ENCODE peak calls at places on chromosomes 7 and 10, in seven cellular contexts. B is neural progenitor cell, Q is GM23248, X is astrocyte, W is HCT116, K is mammary epithelial cell, O is PC-9. Y is an unnamed sample. For H3K27me3, the result is how much of the 10 kb centered on the place peaks cover.

GRCh38 chr10:113326160-113327111 is 226.4 kb upstream of the HABP2 start:
- DNase-seq in B (peak), Q (peak), X (peak), W (peak), K (peak), O (peak), Y (peak)

GRCh38 chr10:83605783-83606182 is 533.5 kb upstream of the GHITM start:
- DNase-seq in B (no peak), Q (no peak), X (no peak), W (no peak), K (no peak), O (no peak), Y (no peak)

GRCh38 chr7:100088621-100089457 is at the start of gene COPS6:
- DNase-seq in B (peak), Q (peak), X (peak), W (no peak), K (peak), O (peak), Y (peak)

GRCh38 chr7:142263598-142264380 is 5.9 kb upstream of the PRSS58 start:
- DNase-seq in B (no peak), Q (peak), X (peak), W (no peak), K (peak), O (no peak), Y (no peak)

GRCh38 chr7:47670738-47671137 is 88.8 kb upstream of the TNS3 start:
- DNase-seq in B (no peak), Q (no peak), X (no peak), W (no peak), K (no peak), O (no peak), Y (no peak)

GRCh38 chr10:127918570-127918969 is 11.7 kb downstream of the PTPRE start:
- DNase-seq in B (no peak), Q (no peak), X (no peak), W (no peak), K (no peak), O (no peak), Y (no peak)

GRCh38 chr7:34339061-34339526 is 318.9 kb upstream of the NPSR1 start:
- DNase-seq in B (no peak), Q (peak), X (peak), W (peak), K (peak), O (no peak), Y (no peak)

GRCh38 chr7:26490631-26491624 is 199.3 kb downstream of the SNX10 start:
- DNase-seq in B (peak), Q (no peak), X (no peak), W (no peak), K (peak), O (peak), Y (no peak)

GRCh38 chr10:8800426-8800825 is 745.9 kb downstream of the GATA3 start:
- DNase-seq in B (no peak), Q (no peak), X (no peak), W (no peak), K (no peak), O (no peak), Y (no peak)

GRCh38 chr7:21300692-21301091 is 127.2 kb upstream of the SP4 start:
- DNase-seq in B (no peak), Q (no peak), X (no peak), W (peak), K (no peak), O (no peak), Y (peak)

GRCh38 chr10:34698979-34699378 is 116.1 kb downstream of the PARD3 start:
- DNase-seq in B (no peak), Q (peak), X (peak), W (peak), K (peak), O (peak), Y (peak)

GRCh38 chr10:99528256-99528866 is 4.4 kb upstream of the NKX2-3 start:
- DNase-seq in B (no peak), Q (no peak), X (no peak), W (no peak), K (no peak), O (no peak), Y (no peak)
- TF ChIP-seq EZH2 in B (no peak), Q (no peak), X (no peak), W (no peak), K (no peak), O (no peak), Y (no peak)

GRCh38 chr10:97408496-97408992 is 7.4 kb upstream of the RRP12 start:
- DNase-seq in B (no peak), Q (no peak), X (no peak), W (no peak), K (peak), O (peak), Y (no peak)
- H3K27ac ChIP-seq in B (no peak), Q (no peak), X (no peak), W (no peak), K (no peak), O (peak), Y (no peak)

DNA sequence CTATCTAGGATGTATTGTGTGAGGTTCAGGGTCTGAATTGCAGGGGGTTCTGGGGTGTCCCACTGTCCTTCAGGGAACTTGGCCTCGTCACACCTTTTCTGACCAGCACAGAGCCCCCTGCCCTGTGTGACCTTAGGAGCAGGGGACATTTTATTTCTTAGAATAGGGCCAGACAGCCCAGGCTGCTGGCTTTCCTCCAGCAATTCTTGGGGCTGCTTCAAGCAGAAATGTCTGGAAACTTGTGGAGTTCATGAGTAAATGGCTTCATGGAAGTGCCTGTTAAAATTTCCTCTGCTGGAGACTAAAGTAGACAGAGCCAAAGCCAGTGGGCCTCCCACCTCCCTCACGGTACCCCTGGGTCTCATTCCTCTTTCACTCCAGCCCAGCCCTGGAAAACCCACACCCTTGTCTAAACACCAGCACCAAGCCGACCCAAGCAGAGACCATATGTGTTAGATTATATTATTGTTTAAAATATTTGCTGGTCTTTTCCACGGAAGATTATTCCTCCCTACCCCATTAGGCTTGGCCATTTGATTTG is 505.5 kb upstream of the ZMIZ1 start:
- DNase-seq in B (no peak), Q (no peak), X (no peak), W (no peak), K (no peak), O (no peak), Y (no peak)
- H3K27me3 ChIP-seq in B (under half), Q (under half), X (under half), W (under half), K (under half), O (under half), Y (under half)

GRCh38 chr7:148793590-148793989 is 90.5 kb downstream of the EZH2 start:
- DNase-seq in B (no peak), Q (peak), X (no peak), W (no peak), K (no peak), O (no peak), Y (no peak)

GRCh38 chr7:148790850-148791249 is 92.1 kb downstream of the CUL1 start:
- DNase-seq in B (no peak), Q (no peak), X (no peak), W (no peak), K (no peak), O (no peak), Y (no peak)

GRCh38 chr7:148790327-148790726 is 91.6 kb downstream of the CUL1 start:
- DNase-seq in B (no peak), Q (no peak), X (no peak), W (no peak), K (no peak), O (no peak), Y (no peak)

GRCh38 chr7:148791506-148791905 is 92.6 kb downstream of the EZH2 start:
- DNase-seq in B (no peak), Q (no peak), X (no peak), W (no peak), K (no peak), O (no peak), Y (no peak)

GRCh38 chr7:148794476-148794875 is 89.6 kb downstream of the EZH2 start:
- DNase-seq in B (no peak), Q (no peak), X (no peak), W (no peak), K (no peak), O (no peak), Y (no peak)
- TF ChIP-seq EZH2 in B (no peak), Q (no peak), X (no peak), W (no peak), K (no peak), O (no peak), Y (no peak)

GRCh38 chr10:91605968-91606367 is 26.9 kb downstream of the PPP1R3C start:
- DNase-seq in B (no peak), Q (no peak), X (no peak), W (no peak), K (no peak), O (no peak), Y (no peak)
- H3K27ac ChIP-seq in B (no peak), Q (peak), X (no peak), W (no peak), K (no peak), O (no peak), Y (no peak)

GRCh38 chr10:69843923-69844322 is 42.2 kb downstream of the COL13A1 start:
- DNase-seq in B (no peak), Q (no peak), X (no peak), W (no peak), K (no peak), O (no peak), Y (no peak)

GRCh38 chr10:69842932-69843331 is 41.2 kb downstream of the COL13A1 start:
- DNase-seq in B (no peak), Q (no peak), X (no peak), W (no peak), K (no peak), O (no peak), Y (no peak)

GRCh38 chr10:69839696-69840345 is 38.1 kb downstream of the COL13A1 start:
- DNase-seq in B (no peak), Q (peak), X (peak), W (no peak), K (peak), O (peak), Y (no peak)

GRCh38 chr10:69840773-69841172 is 39.1 kb downstream of the COL13A1 start:
- DNase-seq in B (no peak), Q (no peak), X (no peak), W (no peak), K (no peak), O (no peak), Y (no peak)

DNA sequence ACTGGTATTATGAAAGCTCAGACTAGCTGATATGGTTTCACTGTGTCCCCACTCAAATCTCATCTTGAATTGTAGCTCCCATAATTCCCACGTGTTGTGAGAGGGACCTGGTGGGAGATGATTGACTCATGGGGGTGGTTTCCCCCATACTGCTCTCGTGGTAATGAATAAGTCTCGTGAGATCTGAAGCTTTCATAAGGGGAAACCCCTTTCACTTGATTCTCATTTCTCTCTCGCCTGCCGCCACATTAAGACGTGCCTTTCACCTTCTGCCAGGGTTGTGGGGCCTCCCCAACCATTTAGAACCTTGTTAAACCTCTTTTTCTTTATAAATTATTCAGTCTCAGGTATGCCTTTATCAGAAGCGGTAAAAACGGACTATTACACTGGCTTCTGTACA is 40.3 kb downstream of the COL13A1 start:
- DNase-seq in B (no peak), Q (no peak), X (no peak), W (no peak), K (no peak), O (no peak), Y (no peak)
- H3K27me3 ChIP-seq in B (under half), Q (under half), X (under half), W (under half), K (under half), O (under half), Y (under half)

DNA sequence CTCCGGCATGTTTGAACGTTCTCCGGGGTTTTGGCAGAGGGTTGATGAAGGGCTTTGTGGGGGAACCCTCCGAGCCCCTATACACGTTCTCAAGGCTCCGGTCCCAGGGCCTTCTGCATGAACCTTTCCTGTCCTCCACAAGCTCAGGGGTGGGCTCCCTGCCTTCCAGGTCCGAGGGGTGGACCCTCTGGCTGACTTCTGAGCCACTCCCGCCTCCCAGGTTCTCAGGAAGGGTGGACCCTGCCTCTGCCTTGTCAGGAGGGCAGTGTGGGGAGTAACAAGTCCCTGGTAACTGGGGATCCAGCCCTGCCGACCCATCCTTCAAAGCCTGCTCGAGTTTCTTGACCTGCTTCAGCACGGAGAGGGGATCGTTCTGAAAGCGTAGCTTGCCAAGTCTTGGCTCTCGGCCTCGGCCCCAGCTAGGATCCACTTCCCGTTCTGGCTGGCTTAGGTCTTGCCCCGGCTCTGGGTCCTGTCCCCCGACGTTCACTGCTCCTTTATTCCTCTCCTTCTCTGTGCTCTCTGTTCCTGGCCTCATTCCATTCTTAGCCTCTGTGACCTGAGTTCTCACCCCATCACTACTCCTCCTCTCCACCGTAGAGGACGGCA is 38.9 kb downstream of the DENND2A start:
- DNase-seq in B (no peak), Q (no peak), X (no peak), W (no peak), K (no peak), O (no peak), Y (no peak)
- TF ChIP-seq EZH2 in B (no peak), Q (no peak), X (no peak), W (no peak), K (no peak), O (no peak), Y (no peak)

DNA sequence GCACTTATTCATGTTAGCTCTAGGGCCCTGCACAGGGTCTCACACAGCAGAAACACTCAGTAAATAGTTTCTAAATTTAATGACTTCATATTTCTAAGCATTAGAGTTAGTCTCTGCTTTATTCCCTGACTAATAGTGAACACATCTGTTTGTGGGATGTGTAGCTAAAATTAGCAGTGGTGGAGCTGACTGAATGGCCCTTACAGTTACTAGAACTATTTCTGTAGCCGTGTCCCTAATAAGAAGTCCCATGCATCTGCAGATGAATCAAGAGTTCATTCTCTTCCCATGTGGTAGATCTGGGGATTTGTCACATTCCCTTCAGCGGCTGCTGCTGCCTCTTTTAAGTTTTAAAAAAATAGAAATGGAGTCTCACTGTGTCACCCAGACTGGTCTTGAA is 11.7 kb downstream of the MAP3K8 start:
- DNase-seq in B (no peak), Q (peak), X (peak), W (no peak), K (peak), O (no peak), Y (no peak)
- H3K27ac ChIP-seq in B (no peak), Q (peak), X (peak), W (no peak), K (no peak), O (no peak), Y (no peak)

DNA sequence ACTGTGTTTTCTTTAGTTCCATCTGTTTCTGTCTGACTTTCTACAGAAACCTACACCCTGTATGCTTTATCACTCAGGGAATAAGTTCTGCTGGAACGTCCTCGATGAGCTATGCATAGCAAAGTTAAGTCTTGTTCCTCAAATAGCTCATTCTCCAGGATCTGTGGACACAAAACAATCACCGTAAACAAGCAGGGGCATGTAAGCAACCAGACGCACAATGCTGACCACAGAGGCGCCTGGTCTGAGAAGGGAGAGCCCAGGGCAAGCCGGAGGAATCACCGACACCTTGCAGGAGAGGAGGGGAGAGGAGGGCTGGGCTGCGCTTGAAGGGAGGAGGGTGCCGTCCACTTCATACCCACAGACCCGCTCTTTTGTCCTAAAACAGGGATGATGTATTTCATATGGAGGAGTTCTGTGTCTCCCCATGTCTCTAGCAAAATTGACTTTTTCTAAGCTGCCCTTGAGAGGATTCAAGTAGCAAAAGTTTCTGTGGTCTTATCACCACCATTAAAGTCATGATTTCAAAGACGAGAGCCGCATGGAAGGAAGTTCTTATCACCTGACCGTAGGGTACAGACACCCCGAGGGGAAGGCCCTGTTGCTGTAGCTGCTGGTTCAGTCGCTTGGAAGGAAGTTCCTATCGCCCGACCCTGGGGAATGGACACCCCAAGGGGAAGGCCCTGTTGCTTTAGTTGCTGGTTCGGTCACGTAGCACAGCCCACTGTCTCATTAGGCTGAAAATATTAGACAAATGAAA is 14.3 kb downstream of the CALML3 start:
- DNase-seq in B (no peak), Q (no peak), X (no peak), W (no peak), K (peak), O (no peak), Y (no peak)
- H3K27me3 ChIP-seq in B (under half), Q (under half), X (under half), W (under half), K (under half), O (under half), Y (under half)

Y was measured in A673.